ENCODE peak calls at places on chromosomes 11 and 22, in eight cellular contexts. One of them, this sample, is unnamed.

GRCh38 chr11:35785287-35786167 is 123.0 kb downstream of the TRIM44 start:
- DNase-seq in mesendoderm: peak; percentile 23
- DNase-seq in A673: no peak
- DNase-seq in tibial nerve: no peak
- DNase-seq in left lung: no peak
- DNase-seq in Caco-2: no peak
- DNase-seq in GM06990: peak; percentile 22
- DNase-seq in PC-3: peak; percentile 31
- DNase-seq in this sample: no peak

GRCh38 chr11:57493507-57494503 is 21.7 kb downstream of the SLC43A1 start:
- DNase-seq in mesendoderm: peak; percentile 95
- DNase-seq in A673: peak; percentile 35
- DNase-seq in tibial nerve: peak; percentile 57
- DNase-seq in left lung: peak; percentile 89
- DNase-seq in Caco-2: peak; percentile 95
- DNase-seq in GM06990: no peak
- DNase-seq in PC-3: peak; percentile 85
- DNase-seq in this sample: no peak

GRCh38 chr11:94664336-94664735 is 97.2 kb downstream of the PIWIL4 start:
- DNase-seq in mesendoderm: no peak
- DNase-seq in A673: no peak
- DNase-seq in tibial nerve: no peak
- DNase-seq in left lung: no peak
- DNase-seq in Caco-2: peak; percentile 41
- DNase-seq in GM06990: no peak
- DNase-seq in PC-3: peak; percentile 47
- DNase-seq in this sample: no peak

GRCh38 chr11:60830478-60831142 is 11.3 kb upstream of the CCDC86 start:
- DNase-seq in mesendoderm: no peak
- DNase-seq in A673: no peak
- DNase-seq in tibial nerve: no peak
- DNase-seq in left lung: no peak
- DNase-seq in Caco-2: no peak
- DNase-seq in GM06990: no peak
- DNase-seq in PC-3: no peak
- DNase-seq in this sample: no peak

GRCh38 chr11:75813622-75814039 is 1.4 kb upstream of the UVRAG start:
- DNase-seq in mesendoderm: peak; percentile 37
- DNase-seq in A673: no peak
- DNase-seq in tibial nerve: no peak
- DNase-seq in left lung: no peak
- DNase-seq in Caco-2: no peak
- DNase-seq in GM06990: no peak
- DNase-seq in PC-3: peak; percentile 77
- DNase-seq in this sample: no peak

GRCh38 chr11:133697603-133698002 is 147.7 kb downstream of the SPATA19 start:
- DNase-seq in mesendoderm: no peak
- DNase-seq in A673: no peak
- DNase-seq in tibial nerve: no peak
- DNase-seq in left lung: no peak
- DNase-seq in Caco-2: no peak
- DNase-seq in GM06990: no peak
- DNase-seq in PC-3: no peak
- DNase-seq in this sample: no peak

GRCh38 chr11:72221386-72221785 is 3.2 kb upstream of the INPPL1 start:
- DNase-seq in mesendoderm: no peak
- DNase-seq in A673: no peak
- DNase-seq in tibial nerve: no peak
- DNase-seq in left lung: no peak
- DNase-seq in Caco-2: peak; percentile 42
- DNase-seq in GM06990: no peak
- DNase-seq in PC-3: no peak
- DNase-seq in this sample: no peak

GRCh38 chr11:120073196-120073595 is 64.7 kb downstream of the TRIM29 start:
- DNase-seq in mesendoderm: no peak
- DNase-seq in A673: no peak
- DNase-seq in tibial nerve: no peak
- DNase-seq in left lung: no peak
- DNase-seq in Caco-2: peak; percentile 23
- DNase-seq in GM06990: no peak
- DNase-seq in PC-3: no peak
- DNase-seq in this sample: no peak

GRCh38 chr11:9691865-9692264 is 28.0 kb downstream of the SWAP70 start:
- DNase-seq in mesendoderm: no peak
- DNase-seq in A673: no peak
- DNase-seq in tibial nerve: no peak
- DNase-seq in left lung: no peak
- DNase-seq in Caco-2: no peak
- DNase-seq in GM06990: no peak
- DNase-seq in PC-3: peak; percentile 68
- DNase-seq in this sample: no peak

GRCh38 chr22:43848366-43849171 is 13.7 kb downstream of the SULT4A1 start:
- DNase-seq in mesendoderm: peak; percentile 42
- DNase-seq in A673: no peak
- DNase-seq in tibial nerve: no peak
- DNase-seq in left lung: no peak
- DNase-seq in Caco-2: peak; percentile 32
- DNase-seq in GM06990: no peak
- DNase-seq in PC-3: peak; percentile 29
- DNase-seq in this sample: no peak

GRCh38 chr11:58000699-58001098 is 23.0 kb upstream of the OR9Q1 start:
- DNase-seq in mesendoderm: no peak
- DNase-seq in A673: no peak
- DNase-seq in tibial nerve: no peak
- DNase-seq in left lung: no peak
- DNase-seq in Caco-2: no peak
- DNase-seq in GM06990: no peak
- DNase-seq in PC-3: no peak
- DNase-seq in this sample: no peak

DNA sequence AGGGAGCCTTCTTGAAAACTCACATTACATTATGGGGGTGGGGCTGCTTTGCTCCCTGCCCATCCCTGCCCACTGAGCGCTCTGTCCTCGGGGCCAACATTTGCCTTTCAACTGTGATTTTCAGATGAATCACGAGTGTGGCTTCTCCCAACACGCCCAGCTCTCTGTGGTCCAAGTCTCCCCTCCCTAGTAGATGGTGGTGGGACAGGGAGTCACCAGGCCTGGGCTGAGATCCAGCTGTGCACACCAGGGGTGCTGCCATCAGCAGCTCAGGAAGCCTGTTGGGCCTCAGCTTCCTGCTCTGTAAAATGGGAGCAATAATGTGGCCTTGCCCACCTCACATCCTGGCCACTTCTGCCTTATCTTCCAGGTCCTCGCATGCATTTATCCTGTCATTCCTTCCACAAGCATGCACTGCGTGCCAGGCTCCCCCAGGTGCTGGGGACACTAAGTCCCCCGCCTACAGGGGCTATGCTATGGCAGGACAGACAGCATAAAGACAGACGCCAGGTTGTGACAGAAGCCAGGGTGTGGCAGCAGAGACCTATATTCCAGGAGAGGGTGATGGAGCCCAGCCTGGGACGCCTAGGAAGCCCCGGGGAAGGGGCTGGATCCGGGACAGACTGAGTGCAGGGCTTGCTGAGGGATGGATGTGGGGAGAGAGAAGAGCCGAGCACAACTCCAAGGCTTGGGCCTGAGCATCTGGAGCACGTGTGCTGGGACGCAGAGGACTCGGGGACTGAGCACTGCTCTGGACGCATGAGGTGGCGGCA is 30.5 kb downstream of the NFAM1 start:
- DNase-seq in mesendoderm: no peak
- DNase-seq in A673: no peak
- DNase-seq in tibial nerve: no peak
- DNase-seq in left lung: no peak
- DNase-seq in Caco-2: no peak
- DNase-seq in GM06990: no peak
- DNase-seq in PC-3: peak; percentile 6
- DNase-seq in this sample: no peak
- H3K27me3 ChIP-seq in mesendoderm: no peaks in the 10 kb centered on the region
- H3K27me3 ChIP-seq in A673: no peaks in the 10 kb centered on the region
- H3K27me3 ChIP-seq in tibial nerve: no peaks in the 10 kb centered on the region
- H3K27me3 ChIP-seq in left lung: no peaks in the 10 kb centered on the region
- H3K27me3 ChIP-seq in Caco-2: peaks cover 1% of the 10 kb centered on the region
- H3K27me3 ChIP-seq in GM06990: no peaks in the 10 kb centered on the region
- H3K27me3 ChIP-seq in PC-3: no peaks in the 10 kb centered on the region
- H3K27me3 ChIP-seq in this sample: peaks cover 5% of the 10 kb centered on the region

GRCh38 chr11:117878939-117879475 is 2.5 kb upstream of the FXYD6 start:
- DNase-seq in mesendoderm: no peak
- DNase-seq in A673: no peak
- DNase-seq in tibial nerve: no peak
- DNase-seq in left lung: no peak
- DNase-seq in Caco-2: no peak
- DNase-seq in GM06990: no peak
- DNase-seq in PC-3: no peak
- DNase-seq in this sample: no peak

GRCh38 chr11:117882539-117882938 is 6.1 kb upstream of the FXYD6 start:
- DNase-seq in mesendoderm: no peak
- DNase-seq in A673: no peak
- DNase-seq in tibial nerve: no peak
- DNase-seq in left lung: no peak
- DNase-seq in Caco-2: peak; percentile 25
- DNase-seq in GM06990: no peak
- DNase-seq in PC-3: no peak
- DNase-seq in this sample: no peak

GRCh38 chr11:117879516-117880480 is 3.3 kb upstream of the FXYD6 start:
- DNase-seq in mesendoderm: peak; percentile 46
- DNase-seq in A673: no peak
- DNase-seq in tibial nerve: no peak
- DNase-seq in left lung: no peak
- DNase-seq in Caco-2: peak; percentile 22
- DNase-seq in GM06990: no peak
- DNase-seq in PC-3: no peak
- DNase-seq in this sample: no peak

GRCh38 chr11:117883063-117883462 is 6.6 kb upstream of the FXYD6 start:
- DNase-seq in mesendoderm: no peak
- DNase-seq in A673: no peak
- DNase-seq in tibial nerve: no peak
- DNase-seq in left lung: no peak
- DNase-seq in Caco-2: no peak
- DNase-seq in GM06990: no peak
- DNase-seq in PC-3: no peak
- DNase-seq in this sample: no peak

DNA sequence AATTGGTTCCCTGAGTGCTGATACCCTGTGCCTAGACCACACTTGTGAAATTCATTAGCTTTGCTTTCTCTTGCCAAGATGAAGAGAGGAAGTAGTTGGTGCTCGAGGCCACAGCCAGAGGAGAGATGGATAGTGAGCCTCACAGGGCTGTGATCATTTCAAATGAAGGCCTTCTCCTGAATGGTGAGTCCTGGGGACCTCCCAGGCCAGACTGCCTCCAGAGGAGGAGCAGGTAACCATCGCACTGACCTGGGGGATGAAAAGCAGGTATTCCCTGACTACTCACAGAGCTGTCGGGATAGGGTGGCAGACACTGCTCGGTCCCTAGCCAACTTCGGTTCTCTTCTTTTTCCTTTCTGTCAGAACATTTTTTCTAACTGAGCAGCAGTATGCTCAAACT is 4.8 kb upstream of the FXYD6 start:
- DNase-seq in mesendoderm: no peak
- DNase-seq in A673: no peak
- DNase-seq in tibial nerve: no peak
- DNase-seq in left lung: no peak
- DNase-seq in Caco-2: no peak
- DNase-seq in GM06990: no peak
- DNase-seq in PC-3: no peak
- DNase-seq in this sample: no peak
- H3K27me3 ChIP-seq in mesendoderm: peaks cover 1% of the 10 kb centered on the region
- H3K27me3 ChIP-seq in A673: peaks cover 22% of the 10 kb centered on the region
- H3K27me3 ChIP-seq in tibial nerve: peaks cover 34% of the 10 kb centered on the region
- H3K27me3 ChIP-seq in left lung: peaks cover 31% of the 10 kb centered on the region
- H3K27me3 ChIP-seq in Caco-2: peaks cover 7% of the 10 kb centered on the region
- H3K27me3 ChIP-seq in GM06990: peaks cover under 1% of the 10 kb centered on the region
- H3K27me3 ChIP-seq in PC-3: peaks cover 100% of the 10 kb centered on the region
- H3K27me3 ChIP-seq in this sample: peaks cover 21% of the 10 kb centered on the region

GRCh38 chr22:45572444-45572843 is 69.8 kb downstream of the FBLN1 start:
- DNase-seq in mesendoderm: no peak
- DNase-seq in A673: no peak
- DNase-seq in tibial nerve: no peak
- DNase-seq in left lung: no peak
- DNase-seq in Caco-2: no peak
- DNase-seq in GM06990: no peak
- DNase-seq in PC-3: peak; percentile 92
- DNase-seq in this sample: no peak
- H3K27me3 ChIP-seq in mesendoderm: no peaks in the 10 kb centered on the region
- H3K27me3 ChIP-seq in A673: no peaks in the 10 kb centered on the region
- H3K27me3 ChIP-seq in tibial nerve: peaks cover 5% of the 10 kb centered on the region
- H3K27me3 ChIP-seq in left lung: no peaks in the 10 kb centered on the region
- H3K27me3 ChIP-seq in Caco-2: no peaks in the 10 kb centered on the region
- H3K27me3 ChIP-seq in GM06990: no peaks in the 10 kb centered on the region
- H3K27me3 ChIP-seq in PC-3: no peaks in the 10 kb centered on the region
- H3K27me3 ChIP-seq in this sample: no peaks in the 10 kb centered on the region

GRCh38 chr22:35227248-35227647 is 30.0 kb upstream of the HMGXB4 start:
- DNase-seq in mesendoderm: peak; percentile 85
- DNase-seq in A673: no peak
- DNase-seq in tibial nerve: no peak
- DNase-seq in left lung: no peak
- DNase-seq in Caco-2: no peak
- DNase-seq in GM06990: no peak
- DNase-seq in PC-3: no peak
- DNase-seq in this sample: no peak

GRCh38 chr22:35230417-35230816 is 26.9 kb upstream of the HMGXB4 start:
- DNase-seq in mesendoderm: no peak
- DNase-seq in A673: no peak
- DNase-seq in tibial nerve: no peak
- DNase-seq in left lung: no peak
- DNase-seq in Caco-2: no peak
- DNase-seq in GM06990: no peak
- DNase-seq in PC-3: no peak
- DNase-seq in this sample: no peak

GRCh38 chr22:35230839-35231584 is 26.3 kb upstream of the HMGXB4 start:
- DNase-seq in mesendoderm: no peak
- DNase-seq in A673: peak; percentile 55
- DNase-seq in tibial nerve: no peak
- DNase-seq in left lung: no peak
- DNase-seq in Caco-2: no peak
- DNase-seq in GM06990: peak; percentile 24
- DNase-seq in PC-3: peak; percentile 29
- DNase-seq in this sample: no peak

GRCh38 chr22:35229865-35230264 is 27.4 kb upstream of the HMGXB4 start:
- DNase-seq in mesendoderm: no peak
- DNase-seq in A673: no peak
- DNase-seq in tibial nerve: no peak
- DNase-seq in left lung: no peak
- DNase-seq in Caco-2: no peak
- DNase-seq in GM06990: no peak
- DNase-seq in PC-3: no peak
- DNase-seq in this sample: no peak

DNA sequence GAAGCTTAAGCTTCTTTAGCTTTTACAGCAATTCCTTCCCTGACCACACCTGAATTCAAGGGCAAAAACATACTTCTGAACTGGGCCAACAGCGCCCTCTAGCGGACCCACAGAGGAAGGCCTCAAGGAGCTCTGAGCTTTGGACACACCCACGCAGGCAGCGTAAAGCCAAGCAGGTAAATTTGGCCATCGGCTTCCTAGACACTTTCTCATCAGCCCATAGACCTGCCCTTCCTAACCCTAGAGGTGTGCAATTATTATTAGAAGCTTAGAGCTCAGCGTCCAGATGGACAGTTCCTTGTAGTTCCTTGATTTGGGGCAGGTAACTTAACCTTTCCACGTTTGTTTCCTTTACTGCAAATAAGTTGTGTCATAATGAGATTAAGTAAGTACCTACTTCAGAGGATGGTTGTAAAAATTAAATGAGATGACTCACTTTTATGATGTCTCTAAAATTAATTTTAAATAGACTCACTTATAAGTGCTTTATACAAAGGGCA is 25.7 kb upstream of the HMGXB4 start:
- DNase-seq in mesendoderm: peak; percentile 88
- DNase-seq in A673: peak; percentile 79
- DNase-seq in tibial nerve: peak; percentile 6
- DNase-seq in left lung: peak; percentile 86
- DNase-seq in Caco-2: peak; percentile 73
- DNase-seq in GM06990: peak; percentile 25
- DNase-seq in PC-3: peak; percentile 79
- DNase-seq in this sample: peak; percentile 31
- H3K27me3 ChIP-seq in mesendoderm: no peaks in the 10 kb centered on the region
- H3K27me3 ChIP-seq in A673: peaks cover 27% of the 10 kb centered on the region
- H3K27me3 ChIP-seq in tibial nerve: no peaks in the 10 kb centered on the region
- H3K27me3 ChIP-seq in left lung: peaks cover 6% of the 10 kb centered on the region
- H3K27me3 ChIP-seq in Caco-2: no peaks in the 10 kb centered on the region
- H3K27me3 ChIP-seq in GM06990: no peaks in the 10 kb centered on the region
- H3K27me3 ChIP-seq in PC-3: no peaks in the 10 kb centered on the region
- H3K27me3 ChIP-seq in this sample: no peaks in the 10 kb centered on the region